ENCODE peak calls at places on chromosomes 4 and X, in eight cellular contexts. Y, B, T, O, A, C, J and F are unnamed samples.

GRCh38 chrX:40938418-40938817 is 146.8 kb upstream of the USP9X start:
- DNase-seq in Y (no peak), B (no peak), T (peak; percentile 46), O (no peak), A (no peak), C (no peak), J (no peak), F (no peak)

GRCh38 chrX:18828832-18829404 is 121.5 kb downstream of the PPEF1 start:
- DNase-seq in Y (no peak), B (no peak), T (no peak), O (no peak), A (no peak), C (no peak), J (no peak), F (no peak)

GRCh38 chrX:34893741-34894140 is 48.9 kb upstream of the FAM47B start:
- DNase-seq in Y (no peak), B (no peak), T (peak; percentile 16), O (no peak), A (no peak), C (no peak), J (no peak), F (no peak)

GRCh38 chr4:39025552-39026085 is 6.6 kb downstream of the TMEM156 start:
- DNase-seq in Y (no peak), B (no peak), T (peak; percentile 63), O (no peak), A (no peak), C (no peak), J (no peak), F (no peak)

GRCh38 chr4:125639182-125639621 is 324.4 kb downstream of the FAT4 start:
- DNase-seq in Y (no peak), B (no peak), T (peak; percentile 1), O (no peak), A (no peak), C (no peak), J (no peak), F (no peak)

GRCh38 chrX:30283456-30284200 is 25.6 kb downstream of the NR0B1 start:
- DNase-seq in Y (peak; percentile 28), B (no peak), T (peak; percentile 93), O (no peak), A (no peak), C (no peak), J (no peak), F (no peak)

GRCh38 chrX:43836435-43837184 is 45.6 kb downstream of the MAOB start:
- DNase-seq in Y (no peak), B (no peak), T (peak; percentile 18), O (no peak), A (no peak), C (no peak), J (no peak), F (no peak)

GRCh38 chr4:82452026-82452425 is 21.6 kb downstream of the ENOPH1 start:
- DNase-seq in Y (no peak), B (no peak), T (no peak), O (no peak), A (no peak), C (no peak), J (no peak), F (no peak)

GRCh38 chrX:111568356-111568755 is 56.9 kb downstream of the SERTM2 start:
- DNase-seq in Y (no peak), B (no peak), T (peak; percentile 0), O (no peak), A (no peak), C (no peak), J (no peak), F (no peak)

GRCh38 chr4:86058621-86059020 is 301.2 kb downstream of the MAPK10 start:
- DNase-seq in Y (no peak), B (no peak), T (no peak), O (no peak), A (no peak), C (no peak), J (no peak), F (no peak)

GRCh38 chr4:15882675-15883086 is 55.9 kb downstream of the FGFBP1 start:
- DNase-seq in Y (peak; percentile 43), B (peak; percentile 39), T (peak; percentile 82), O (no peak), A (peak; percentile 66), C (peak; percentile 64), J (peak; percentile 9), F (no peak)

GRCh38 chrX:17374619-17375360 is at the start of gene NHS:
- DNase-seq in Y (peak; percentile 69), B (peak; percentile 65), T (peak; percentile 63), O (peak; percentile 92), A (peak; percentile 66), C (no peak), J (no peak), F (peak; percentile 77)

GRCh38 chrX:32592786-32593185 is 618.6 kb downstream of the DMD start:
- DNase-seq in Y (no peak), B (no peak), T (no peak), O (no peak), A (no peak), C (no peak), J (no peak), F (no peak)

GRCh38 chrX:32597777-32598176 is 613.6 kb downstream of the DMD start:
- DNase-seq in Y (no peak), B (no peak), T (no peak), O (no peak), A (no peak), C (no peak), J (no peak), F (no peak)

GRCh38 chrX:32599156-32599555 is 612.2 kb downstream of the DMD start:
- DNase-seq in Y (no peak), B (no peak), T (no peak), O (no peak), A (no peak), C (no peak), J (no peak), F (no peak)

DNA sequence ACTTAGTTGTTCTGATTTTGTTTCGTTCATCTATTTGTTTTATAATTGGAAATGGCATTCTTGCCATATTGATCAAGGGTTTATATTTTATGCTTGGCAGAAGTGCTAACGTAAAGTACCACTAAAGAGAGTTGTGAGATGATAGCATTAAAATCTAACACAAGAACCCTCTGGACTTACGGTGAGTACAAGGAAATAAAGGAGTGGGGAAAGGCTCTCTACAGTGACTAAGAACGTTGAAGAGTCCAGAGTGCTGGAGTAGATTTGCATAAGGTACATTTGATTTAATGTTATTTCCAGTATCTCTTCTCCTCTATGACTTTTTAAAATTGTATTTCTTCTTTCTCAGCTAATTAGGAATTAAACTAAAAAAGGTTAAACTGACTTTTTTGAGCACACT is 612.6 kb downstream of the DMD start:
- DNase-seq in Y (no peak), B (no peak), T (no peak), O (no peak), A (no peak), C (no peak), J (no peak), F (no peak)
- H3K27me3 ChIP-seq in Y (no peaks in the 10 kb centered on the region), B (no peaks in the 10 kb centered on the region), T (no peaks in the 10 kb centered on the region), O (no peaks in the 10 kb centered on the region), A (no peaks in the 10 kb centered on the region), C (no peaks in the 10 kb centered on the region), J (no peaks in the 10 kb centered on the region), F (no peaks in the 10 kb centered on the region)

GRCh38 chr4:106763044-106763443 is 273.1 kb downstream of the DKK2 start:
- DNase-seq in Y (no peak), B (no peak), T (no peak), O (no peak), A (no peak), C (no peak), J (no peak), F (no peak)

GRCh38 chr4:106773106-106773905 is 262.8 kb downstream of the DKK2 start:
- DNase-seq in Y (no peak), B (no peak), T (no peak), O (no peak), A (no peak), C (no peak), J (no peak), F (no peak)

GRCh38 chr4:106766519-106766918 is 269.6 kb downstream of the DKK2 start:
- DNase-seq in Y (no peak), B (no peak), T (no peak), O (no peak), A (no peak), C (no peak), J (no peak), F (no peak)

DNA sequence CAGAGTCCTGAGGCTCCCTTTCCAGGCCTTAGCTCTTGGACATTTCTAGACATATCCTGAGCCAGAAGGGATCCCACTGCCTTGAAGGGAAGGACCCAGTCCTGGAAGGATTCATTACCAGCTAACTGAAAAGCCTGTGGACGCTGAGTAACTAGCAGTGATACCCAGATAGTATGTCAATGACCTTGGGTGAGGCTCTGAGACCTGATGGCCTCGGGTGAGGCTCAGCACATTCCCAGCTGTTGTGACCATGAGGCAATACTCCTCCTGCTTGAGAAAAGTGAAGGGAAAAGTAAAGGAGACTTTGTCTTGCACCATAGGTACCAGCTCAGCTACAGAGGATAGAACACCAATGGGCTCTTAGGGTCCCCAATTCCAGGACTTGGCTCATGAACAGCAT is 268.1 kb downstream of the DKK2 start:
- DNase-seq in Y (no peak), B (no peak), T (no peak), O (no peak), A (no peak), C (no peak), J (no peak), F (no peak)
- TF ChIP-seq POLR2A in Y (no peak), B (no peak), T (no peak), O (no peak), A (no peak), C (no peak), J (no peak), F (no peak)

GRCh38 chr4:6368096-6368495 is 98.4 kb downstream of the WFS1 start:
- DNase-seq in Y (no peak), B (no peak), T (no peak), O (no peak), A (no peak), C (no peak), J (no peak), F (no peak)

GRCh38 chr4:6369511-6369910 is 99.9 kb downstream of the WFS1 start:
- DNase-seq in Y (no peak), B (no peak), T (no peak), O (no peak), A (no peak), C (no peak), J (no peak), F (no peak)

GRCh38 chr4:6369924-6370645 is 100.4 kb downstream of the WFS1 start:
- DNase-seq in Y (no peak), B (no peak), T (no peak), O (no peak), A (no peak), C (no peak), J (no peak), F (no peak)

GRCh38 chr4:6368601-6369000 is 99.0 kb downstream of the WFS1 start:
- DNase-seq in Y (no peak), B (no peak), T (no peak), O (no peak), A (no peak), C (no peak), J (no peak), F (no peak)

GRCh38 chr4:6369035-6369434 is 99.4 kb downstream of the WFS1 start:
- DNase-seq in Y (no peak), B (no peak), T (no peak), O (no peak), A (no peak), C (no peak), J (no peak), F (no peak)
- H3K27me3 ChIP-seq in Y (no peaks in the 10 kb centered on the region), B (no peaks in the 10 kb centered on the region), T (peaks cover 22% of the 10 kb centered on the region), O (no peaks in the 10 kb centered on the region), A (no peaks in the 10 kb centered on the region), C (peaks cover 2% of the 10 kb centered on the region), J (peaks cover 12% of the 10 kb centered on the region), F (peaks cover 11% of the 10 kb centered on the region)

GRCh38 chr4:77073106-77073858 is 2.5 kb downstream of the CCNI start:
- DNase-seq in Y (no peak), B (no peak), T (peak; percentile 56), O (no peak), A (no peak), C (no peak), J (no peak), F (no peak)
- TF ChIP-seq POLR2A in Y (no peak), B (no peak), T (no peak), O (no peak), A (no peak), C (no peak), J (no peak), F (no peak)